ENCODE peak calls at places on chromosomes 12 and 14, in seven cellular contexts. J, B, G, F, Z, X and O are unnamed samples.
A peak's percentile ranks its signal among the peaks of the same experiment; 100 is the strongest.

GRCh38 chr12:120720234-120720968 is 5.2 kb upstream of the ACADS start:
- DNase-seq in J (no peak), G (no peak), Z (no peak), X (no peak), F (no peak), B (no peak), O (peak; percentile 64)

GRCh38 chr12:22268406-22268805 is 66.1 kb downstream of the ST8SIA1 start:
- DNase-seq in F (no peak), G (no peak), B (peak; percentile 51), X (no peak), Z (no peak), J (peak; percentile 53), O (no peak)

GRCh38 chr12:85825751-85826150 is 10.5 kb downstream of the RASSF9 start:
- DNase-seq in F (no peak), X (no peak), B (no peak), Z (no peak), G (no peak), J (no peak), O (no peak)

GRCh38 chr14:21252149-21252548 is 17.1 kb downstream of the HNRNPC start:
- DNase-seq in F (no peak), J (no peak), B (no peak), Z (no peak), X (no peak), G (no peak), O (no peak)

GRCh38 chr12:94092516-94093241 is 55.7 kb upstream of the PLXNC1 start:
- DNase-seq in J (no peak), B (no peak), F (no peak), Z (no peak), X (no peak), G (no peak), O (no peak)

GRCh38 chr14:101733211-101733610 is 28.3 kb upstream of the PPP2R5C start:
- DNase-seq in J (peak; percentile 43), Z (no peak), G (no peak), B (no peak), F (no peak), X (no peak), O (peak; percentile 83)

GRCh38 chr14:79708991-79709390 is 502.3 kb downstream of the DIO2 start:
- DNase-seq in X (no peak), B (no peak), G (no peak), Z (no peak), F (no peak), J (no peak), O (no peak)

GRCh38 chr12:89573081-89573810 is 47.4 kb upstream of the POC1B start:
- DNase-seq in X (no peak), J (no peak), Z (no peak), F (no peak), G (no peak), B (no peak), O (no peak)

GRCh38 chr14:93993382-93993781 is 3.7 kb upstream of the CCDC197 start:
- DNase-seq in J (no peak), B (no peak), G (no peak), Z (no peak), X (no peak), F (no peak), O (no peak)

GRCh38 chr14:93061380-93062012 is 54.2 kb downstream of the ITPK1 start:
- DNase-seq in F (no peak), G (no peak), B (no peak), X (no peak), Z (no peak), J (no peak), O (no peak)

GRCh38 chr12:53964315-53964713 is 8.6 kb upstream of the HOXC11 start:
- DNase-seq in Z (no peak), B (no peak), F (no peak), X (no peak), G (no peak), J (no peak), O (no peak)

GRCh38 chr14:101064718-101065117 is 161.2 kb upstream of the RTL1 start:
- DNase-seq in X (no peak), F (no peak), J (no peak), G (no peak), Z (no peak), B (no peak), O (no peak)